ENCODE peak calls at places on chromosomes 13 and 19, in four cellular contexts. V, S, H and J are unnamed samples.

GRCh38 chr13:94309997-94310842 is 169.3 kb downstream of the DCT start:
- DNase-seq in V (peak; percentile 49), S (no peak), H (no peak), J (peak; percentile 68)

GRCh38 chr13:56700324-56700723 is 440.4 kb upstream of the PRR20A start:
- DNase-seq in V (no peak), S (no peak), H (no peak), J (no peak)

GRCh38 chr19:5680083-5680436 is 256 bp downstream of the MICOS13 start:
- DNase-seq in V (no peak), S (no peak), H (no peak), J (no peak)

GRCh38 chr19:710767-711166 is 2.0 kb downstream of the PALM start:
- DNase-seq in V (no peak), S (no peak), H (no peak), J (no peak)

GRCh38 chr13:24313449-24313848 is 4.1 kb downstream of the C1QTNF9 start:
- DNase-seq in V (no peak), S (no peak), H (no peak), J (no peak)

GRCh38 chr13:95060120-95060519 is 241.1 kb downstream of the ABCC4 start:
- DNase-seq in V (no peak), S (no peak), H (no peak), J (no peak)

GRCh38 chr13:58324130-58324529 is 692.6 kb downstream of the PCDH17 start:
- DNase-seq in V (no peak), S (no peak), H (no peak), J (no peak)

GRCh38 chr13:113901231-113901630 is 37.4 kb upstream of the GAS6 start:
- DNase-seq in V (no peak), S (no peak), H (no peak), J (no peak)

GRCh38 chr19:40416918-40417713 is 3.9 kb upstream of the PRX start:
- DNase-seq in V (no peak), S (no peak), H (no peak), J (no peak)